ENCODE peak calls at places on chromosomes 11 and 22, in eight cellular contexts. One of them, this sample, is unnamed.

GRCh38 chr11:82895437-82896091 is 4.7 kb downstream of the PRCP start:
- DNase-seq in Jurkat, Clone E6-1: no peak
- DNase-seq in PC-3: no peak
- DNase-seq in heart left ventricle: no peak
- DNase-seq in AG10803: no peak
- DNase-seq in left lung: no peak
- DNase-seq in heart right ventricle: no peak
- DNase-seq in AG04450: no peak
- DNase-seq in this sample: no peak

GRCh38 chr22:50186789-50187523 is 1.2 kb downstream of the TRABD start:
- DNase-seq in Jurkat, Clone E6-1: no peak
- DNase-seq in PC-3: peak
- DNase-seq in heart left ventricle: no peak
- DNase-seq in AG10803: peak
- DNase-seq in left lung: peak
- DNase-seq in heart right ventricle: no peak
- DNase-seq in AG04450: no peak
- DNase-seq in this sample: no peak

GRCh38 chr11:46050652-46051051 is 70.6 kb downstream of the PHF21A start:
- DNase-seq in Jurkat, Clone E6-1: no peak
- DNase-seq in PC-3: no peak
- DNase-seq in heart left ventricle: no peak
- DNase-seq in AG10803: peak
- DNase-seq in left lung: no peak
- DNase-seq in heart right ventricle: no peak
- DNase-seq in AG04450: no peak
- DNase-seq in this sample: no peak

GRCh38 chr11:66868726-66869291 is 11.9 kb downstream of the LRFN4 start:
- DNase-seq in Jurkat, Clone E6-1: peak
- DNase-seq in PC-3: peak
- DNase-seq in heart left ventricle: no peak
- DNase-seq in AG10803: no peak
- DNase-seq in left lung: peak
- DNase-seq in heart right ventricle: no peak
- DNase-seq in AG04450: no peak
- DNase-seq in this sample: no peak

GRCh38 chr22:43090130-43090789 is 1.1 kb upstream of the TTLL1 start:
- DNase-seq in Jurkat, Clone E6-1: peak
- DNase-seq in PC-3: peak
- DNase-seq in heart left ventricle: peak
- DNase-seq in AG10803: peak
- DNase-seq in left lung: no peak
- DNase-seq in heart right ventricle: peak
- DNase-seq in AG04450: no peak
- DNase-seq in this sample: peak

GRCh38 chr22:26671317-26672059 is 14.1 kb downstream of the MIAT start:
- DNase-seq in Jurkat, Clone E6-1: peak
- DNase-seq in PC-3: no peak
- DNase-seq in heart left ventricle: peak
- DNase-seq in AG10803: no peak
- DNase-seq in left lung: peak
- DNase-seq in heart right ventricle: no peak
- DNase-seq in AG04450: no peak
- DNase-seq in this sample: no peak

GRCh38 chr11:99548264-99548663 is 527.5 kb downstream of the CNTN5 start:
- DNase-seq in Jurkat, Clone E6-1: peak
- DNase-seq in PC-3: peak
- DNase-seq in heart left ventricle: no peak
- DNase-seq in AG10803: no peak
- DNase-seq in left lung: no peak
- DNase-seq in heart right ventricle: no peak
- DNase-seq in AG04450: no peak
- DNase-seq in this sample: no peak

GRCh38 chr11:69704508-69705245 is 855 bp upstream of the FGF19 start:
- DNase-seq in Jurkat, Clone E6-1: no peak
- DNase-seq in PC-3: peak
- DNase-seq in heart left ventricle: no peak
- DNase-seq in AG10803: no peak
- DNase-seq in left lung: no peak
- DNase-seq in heart right ventricle: no peak
- DNase-seq in AG04450: no peak
- DNase-seq in this sample: no peak

GRCh38 chr11:1919428-1920127 is at the start of gene TNNT3:
- DNase-seq in Jurkat, Clone E6-1: no peak
- DNase-seq in PC-3: no peak
- DNase-seq in heart left ventricle: peak
- DNase-seq in AG10803: no peak
- DNase-seq in left lung: peak
- DNase-seq in heart right ventricle: peak
- DNase-seq in AG04450: no peak
- DNase-seq in this sample: no peak

GRCh38 chr11:34730544-34731295 is 109.8 kb downstream of the EHF start:
- DNase-seq in Jurkat, Clone E6-1: no peak
- DNase-seq in PC-3: peak
- DNase-seq in heart left ventricle: no peak
- DNase-seq in AG10803: no peak
- DNase-seq in left lung: no peak
- DNase-seq in heart right ventricle: no peak
- DNase-seq in AG04450: no peak
- DNase-seq in this sample: no peak

GRCh38 chr22:40480996-40481395 is 110.6 kb downstream of the SGSM3 start:
- DNase-seq in Jurkat, Clone E6-1: no peak
- DNase-seq in PC-3: no peak
- DNase-seq in heart left ventricle: no peak
- DNase-seq in AG10803: no peak
- DNase-seq in left lung: no peak
- DNase-seq in heart right ventricle: no peak
- DNase-seq in AG04450: no peak
- DNase-seq in this sample: no peak

GRCh38 chr11:130139401-130139800 is 20.2 kb upstream of the ST14 start:
- DNase-seq in Jurkat, Clone E6-1: no peak
- DNase-seq in PC-3: no peak
- DNase-seq in heart left ventricle: no peak
- DNase-seq in AG10803: no peak
- DNase-seq in left lung: no peak
- DNase-seq in heart right ventricle: no peak
- DNase-seq in AG04450: no peak
- DNase-seq in this sample: no peak

GRCh38 chr11:85809881-85810280 is 1.1 kb downstream of the SYTL2 start:
- DNase-seq in Jurkat, Clone E6-1: no peak
- DNase-seq in PC-3: peak
- DNase-seq in heart left ventricle: no peak
- DNase-seq in AG10803: no peak
- DNase-seq in left lung: no peak
- DNase-seq in heart right ventricle: no peak
- DNase-seq in AG04450: no peak
- DNase-seq in this sample: no peak

GRCh38 chr11:8025816-8026215 is 38.7 kb downstream of the EIF3F start:
- DNase-seq in Jurkat, Clone E6-1: peak
- DNase-seq in PC-3: peak
- DNase-seq in heart left ventricle: no peak
- DNase-seq in AG10803: peak
- DNase-seq in left lung: no peak
- DNase-seq in heart right ventricle: no peak
- DNase-seq in AG04450: no peak
- DNase-seq in this sample: no peak
- H3K4me3 ChIP-seq in Jurkat, Clone E6-1: peak
- H3K4me3 ChIP-seq in PC-3: no peak
- H3K4me3 ChIP-seq in heart left ventricle: no peak
- H3K4me3 ChIP-seq in AG10803: no peak
- H3K4me3 ChIP-seq in left lung: no peak
- H3K4me3 ChIP-seq in heart right ventricle: no peak
- H3K4me3 ChIP-seq in AG04450: no peak
- H3K4me3 ChIP-seq in this sample: no peak

DNA sequence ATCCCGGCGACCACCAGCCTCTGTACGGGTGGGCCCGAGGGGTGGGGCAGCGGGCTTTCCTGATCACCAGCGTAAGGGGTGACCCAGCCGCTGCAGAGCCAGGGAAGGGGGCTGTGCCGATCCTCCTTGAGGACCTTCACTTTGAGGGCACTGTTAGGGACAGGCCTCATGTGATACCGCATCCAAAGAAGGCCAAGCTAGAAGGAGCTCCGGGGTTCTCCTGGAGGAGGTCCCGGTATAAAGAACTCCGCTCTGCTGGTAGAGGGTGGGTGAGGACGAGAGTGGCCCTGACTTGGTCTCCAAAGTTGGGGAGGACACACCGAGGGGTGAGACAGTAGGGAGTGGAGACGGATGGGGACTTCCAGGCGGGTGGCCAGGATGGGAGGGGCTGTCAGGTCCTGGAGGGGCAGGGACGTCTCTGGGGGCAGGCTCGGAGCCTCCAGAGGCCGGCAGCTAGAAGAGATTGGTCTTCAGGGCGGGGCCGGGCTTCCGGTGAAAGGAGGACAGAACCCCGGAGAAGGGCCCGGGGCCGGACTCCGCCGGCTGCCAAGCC is 4.6 kb downstream of the PHOX2A start:
- DNase-seq in Jurkat, Clone E6-1: no peak
- DNase-seq in PC-3: peak
- DNase-seq in heart left ventricle: peak
- DNase-seq in AG10803: peak
- DNase-seq in left lung: peak
- DNase-seq in heart right ventricle: peak
- DNase-seq in AG04450: no peak
- DNase-seq in this sample: no peak
- H3K4me3 ChIP-seq in Jurkat, Clone E6-1: no peak
- H3K4me3 ChIP-seq in PC-3: peak
- H3K4me3 ChIP-seq in heart left ventricle: peak
- H3K4me3 ChIP-seq in AG10803: peak
- H3K4me3 ChIP-seq in left lung: peak
- H3K4me3 ChIP-seq in heart right ventricle: peak
- H3K4me3 ChIP-seq in AG04450: peak
- H3K4me3 ChIP-seq in this sample: peak

DNA sequence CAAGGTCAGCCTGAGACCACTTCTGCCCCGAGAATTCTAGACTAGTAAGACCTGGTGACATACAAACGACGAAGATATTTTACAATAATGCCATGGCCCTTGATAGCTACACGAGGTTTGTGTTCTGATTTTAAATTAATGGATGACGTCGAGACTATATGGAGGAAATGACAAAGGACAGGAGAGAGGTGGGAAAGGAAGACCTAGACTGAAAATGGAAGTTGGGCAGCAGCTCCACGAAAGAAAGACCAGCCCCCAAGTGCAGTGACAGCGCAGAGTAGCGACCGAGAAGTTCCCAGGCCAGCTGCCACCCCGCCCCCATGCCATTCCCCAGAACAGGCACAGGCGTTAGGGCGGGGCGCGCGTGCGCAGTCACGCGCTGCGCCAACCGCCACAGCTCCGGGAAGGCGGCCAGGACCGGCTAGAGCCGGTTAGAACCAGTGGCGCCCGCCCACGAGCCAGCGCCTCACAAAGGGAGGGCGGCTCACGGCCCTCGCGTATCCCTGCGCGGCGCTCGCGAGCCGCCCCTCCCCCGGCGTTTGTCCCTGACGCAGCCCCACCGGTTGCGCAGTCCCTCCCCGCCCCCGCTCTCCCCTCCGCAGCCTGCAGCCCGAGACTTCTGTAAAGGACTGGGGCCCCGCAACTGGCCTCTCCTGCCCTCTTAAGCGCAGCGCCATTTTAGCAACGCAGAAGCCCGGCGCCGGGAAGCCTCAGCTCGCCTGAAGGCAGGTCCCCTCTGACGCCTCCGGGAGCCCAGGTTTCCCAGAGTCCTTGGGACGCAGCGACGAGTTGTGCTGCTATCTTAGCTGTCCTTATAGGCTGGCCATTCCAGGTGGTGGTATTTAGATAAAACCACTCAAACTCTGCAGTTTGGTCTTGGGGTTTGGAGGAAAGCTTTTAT is 1.5 kb upstream of the MALAT1 start:
- DNase-seq in Jurkat, Clone E6-1: peak
- DNase-seq in PC-3: peak
- DNase-seq in heart left ventricle: peak
- DNase-seq in AG10803: peak
- DNase-seq in left lung: peak
- DNase-seq in heart right ventricle: peak
- DNase-seq in AG04450: peak
- DNase-seq in this sample: peak
- H3K4me3 ChIP-seq in Jurkat, Clone E6-1: peak
- H3K4me3 ChIP-seq in PC-3: peak
- H3K4me3 ChIP-seq in heart left ventricle: peak
- H3K4me3 ChIP-seq in AG10803: peak
- H3K4me3 ChIP-seq in left lung: peak
- H3K4me3 ChIP-seq in heart right ventricle: peak
- H3K4me3 ChIP-seq in AG04450: peak
- H3K4me3 ChIP-seq in this sample: peak

DNA sequence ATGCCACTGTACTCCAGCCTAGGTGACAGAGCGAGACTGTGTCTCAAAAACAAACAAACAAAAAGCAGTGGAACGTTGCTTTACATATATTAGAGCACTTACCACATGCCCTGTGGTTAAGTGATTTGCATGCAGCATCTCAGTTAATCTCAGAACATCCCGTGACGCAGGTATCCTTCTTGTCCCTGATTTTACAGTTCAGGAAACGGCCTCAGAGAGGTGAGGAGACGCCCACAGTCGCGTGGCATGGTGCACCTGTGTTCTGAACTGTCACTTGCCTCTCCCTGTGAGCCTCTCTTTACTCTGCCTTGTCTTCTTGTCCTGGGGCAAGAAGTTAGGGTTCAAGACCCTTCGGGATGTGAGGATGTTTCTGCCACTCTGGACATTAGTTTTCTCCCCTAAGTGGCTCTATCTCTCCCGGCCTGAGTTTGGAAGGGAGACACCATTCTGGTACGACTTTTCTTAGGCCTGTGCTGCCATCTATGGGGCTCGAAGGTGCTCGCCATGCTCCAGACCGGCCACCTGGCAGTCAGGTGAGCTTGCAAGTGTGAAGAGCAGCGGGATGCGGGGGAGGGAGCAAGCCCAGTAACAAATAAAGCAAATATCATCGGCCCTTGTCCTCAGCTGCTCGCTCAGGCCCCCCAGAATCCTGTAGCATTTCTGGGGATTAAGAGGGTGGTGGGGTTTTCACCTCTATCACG is 25.6 kb downstream of the YWHAH start:
- DNase-seq in Jurkat, Clone E6-1: no peak
- DNase-seq in PC-3: peak
- DNase-seq in heart left ventricle: peak
- DNase-seq in AG10803: peak
- DNase-seq in left lung: peak
- DNase-seq in heart right ventricle: peak
- DNase-seq in AG04450: peak
- DNase-seq in this sample: no peak
- H3K4me3 ChIP-seq in Jurkat, Clone E6-1: peak
- H3K4me3 ChIP-seq in PC-3: peak
- H3K4me3 ChIP-seq in heart left ventricle: peak
- H3K4me3 ChIP-seq in AG10803: peak
- H3K4me3 ChIP-seq in left lung: peak
- H3K4me3 ChIP-seq in heart right ventricle: peak
- H3K4me3 ChIP-seq in AG04450: peak
- H3K4me3 ChIP-seq in this sample: peak